ENCODE peak calls at places on chromosome 18, in four cellular contexts. L is neural progenitor cell, U is AG09309, O is cardiac fibroblast. M is an unnamed sample.

GRCh38 chr18:79928563-79928960 is 22.9 kb downstream of the SLC66A2 start:
- DNase-seq in L (no peak), U (no peak), O (no peak), M (no peak)

GRCh38 chr18:51051105-51051712 is 21.2 kb downstream of the SMAD4 start:
- DNase-seq in L (peak), U (no peak), O (peak), M (no peak)

GRCh38 chr18:1104265-1104792 is 199.7 kb downstream of the ADCYAP1 start:
- DNase-seq in L (no peak), U (no peak), O (peak), M (no peak)

GRCh38 chr18:68148862-68149261 is 566.0 kb downstream of the TMX3 start:
- DNase-seq in L (peak), U (no peak), O (no peak), M (no peak)

GRCh38 chr18:40124107-40124506 is 1830.9 kb upstream of the PIK3C3 start:
- DNase-seq in L (no peak), U (no peak), O (peak), M (no peak)

GRCh38 chr18:78773303-78773755 is 206.3 kb upstream of the SALL3 start:
- DNase-seq in L (no peak), U (no peak), O (no peak), M (no peak)

GRCh38 chr18:23706971-23707640 is 17.9 kb downstream of the LAMA3 start:
- DNase-seq in L (no peak), U (no peak), O (no peak), M (no peak)

GRCh38 chr18:42229211-42230210 is 274.5 kb downstream of the PIK3C3 start:
- DNase-seq in L (no peak), U (no peak), O (no peak), M (no peak)

GRCh38 chr18:48032876-48033769 is 102.7 kb upstream of the SMAD2 start:
- DNase-seq in L (no peak), U (peak), O (peak), M (no peak)

GRCh38 chr18:76565238-76566173 is 70.5 kb upstream of the ZNF516 start:
- DNase-seq in L (peak), U (peak), O (peak), M (no peak)

GRCh38 chr18:623760-624620 is 27.2 kb downstream of the CLUL1 start:
- DNase-seq in L (peak), U (peak), O (peak), M (peak)

GRCh38 chr18:61742555-61743429 is 150.0 kb downstream of the RNF152 start:
- DNase-seq in L (no peak), U (no peak), O (no peak), M (no peak)

GRCh38 chr18:35005963-35006577 is 35.1 kb upstream of the MAPRE2 start:
- DNase-seq in L (peak), U (no peak), O (peak), M (no peak)

GRCh38 chr18:65415167-65415566 is 335.6 kb upstream of the CDH7 start:
- DNase-seq in L (peak), U (no peak), O (no peak), M (no peak)

GRCh38 chr18:79798999-79799370 is 1.2 kb downstream of the KCNG2 start:
- DNase-seq in L (peak), U (no peak), O (peak), M (no peak)

GRCh38 chr18:3117493-3118192 is 102.1 kb downstream of the MYOM1 start:
- DNase-seq in L (no peak), U (no peak), O (no peak), M (no peak)

GRCh38 chr18:36127866-36128845 is 984 bp downstream of the SLC39A6 start:
- DNase-seq in L (peak), U (no peak), O (peak), M (no peak)

GRCh38 chr18:55763298-55763697 is 175.3 kb upstream of the TCF4 start:
- DNase-seq in L (no peak), U (no peak), O (no peak), M (no peak)

GRCh38 chr18:42773870-42774269 is 341.6 kb downstream of the RIT2 start:
- DNase-seq in L (no peak), U (no peak), O (no peak), M (no peak)

GRCh38 chr18:46211816-46212215 is 107.6 kb downstream of the HAUS1 start:
- DNase-seq in L (no peak), U (no peak), O (peak), M (no peak)

GRCh38 chr18:22510697-22511096 is 93.0 kb upstream of the CTAGE1 start:
- DNase-seq in L (no peak), U (no peak), O (no peak), M (no peak)
- TF ChIP-seq CTCF in L (no peak), U (no peak), O (no peak), M (no peak)

DNA sequence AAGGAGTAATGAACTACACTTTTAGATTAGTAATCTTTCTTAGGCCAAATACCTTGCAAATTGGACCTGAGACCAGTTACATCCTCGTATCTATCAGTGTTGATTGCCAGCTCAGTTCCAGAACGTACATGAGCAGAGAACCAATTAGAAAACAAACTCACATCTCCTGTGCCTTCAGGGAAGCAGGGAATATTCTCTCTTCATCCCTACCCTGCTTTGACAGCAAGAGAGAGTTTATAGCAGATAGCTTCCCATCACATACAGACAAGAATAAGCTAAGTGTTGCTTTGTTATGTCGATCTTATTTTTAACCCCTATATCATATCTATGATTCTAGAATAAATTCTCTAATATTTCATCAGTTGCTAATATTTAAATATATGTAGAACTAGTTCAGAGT is 181.8 kb downstream of the DSC3 start:
- DNase-seq in L (no peak), U (no peak), O (no peak), M (no peak)
- TF ChIP-seq CTCF in L (no peak), U (no peak), O (no peak), M (no peak)

DNA sequence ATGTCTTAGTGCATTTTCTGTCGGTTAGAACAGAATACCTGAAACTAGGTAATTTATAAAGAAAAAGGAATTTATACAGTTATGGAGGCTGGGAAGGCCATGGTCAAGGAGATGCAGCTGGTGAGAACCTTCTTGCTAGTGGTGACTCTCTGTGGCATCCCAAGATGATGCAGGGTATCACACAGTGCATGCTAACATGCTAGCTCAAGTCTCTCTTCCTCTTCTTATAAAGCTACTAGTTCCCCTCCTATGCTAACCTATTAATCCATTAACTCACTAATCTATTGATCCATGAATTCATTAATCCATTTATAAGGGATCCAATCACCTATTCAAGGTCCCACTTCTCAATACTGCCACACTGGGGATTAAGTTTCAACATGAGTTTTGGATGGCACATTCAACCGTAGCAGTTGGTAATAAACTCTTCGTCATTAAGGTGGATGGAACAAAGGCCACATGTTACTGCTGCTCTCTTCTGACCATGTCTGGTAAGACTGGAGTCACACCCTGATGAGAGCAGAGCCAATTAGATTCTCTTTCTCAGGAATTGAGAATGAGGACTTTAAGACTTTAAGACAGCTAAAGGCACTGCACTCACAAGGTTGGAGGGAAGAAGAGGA is 211.6 kb upstream of the SMAD7 start:
- DNase-seq in L (no peak), U (no peak), O (no peak), M (no peak)
- TF ChIP-seq CTCF in L (no peak), U (no peak), O (no peak), M (no peak)

GRCh38 chr18:75170022-75170789 is 38.7 kb downstream of the PTGR3 start:
- DNase-seq in L (no peak), U (no peak), O (no peak), M (no peak)
- TF ChIP-seq CTCF in L (peak), U (no peak), O (no peak), M (no peak)

GRCh38 chr18:58370096-58370495 is 258.8 kb downstream of the ALPK2 start:
- DNase-seq in L (no peak), U (no peak), O (no peak), M (no peak)

GRCh38 chr18:58373486-58373885 is 255.4 kb downstream of the ALPK2 start:
- DNase-seq in L (peak), U (no peak), O (no peak), M (no peak)

GRCh38 chr18:58370662-58371061 is 258.2 kb downstream of the ALPK2 start:
- DNase-seq in L (no peak), U (no peak), O (no peak), M (no peak)

GRCh38 chr18:58367425-58368140 is 261.3 kb downstream of the ALPK2 start:
- DNase-seq in L (no peak), U (no peak), O (no peak), M (no peak)

GRCh38 chr18:58369616-58370015 is 259.3 kb downstream of the ALPK2 start:
- DNase-seq in L (no peak), U (no peak), O (no peak), M (no peak)
- TF ChIP-seq CTCF in L (no peak), U (no peak), O (no peak), M (no peak)

GRCh38 chr18:58109251-58109650 is 65.2 kb downstream of the NEDD4L start:
- DNase-seq in L (no peak), U (no peak), O (no peak), M (no peak)

GRCh38 chr18:58104071-58104470 is 60.0 kb downstream of the NEDD4L start:
- DNase-seq in L (no peak), U (no peak), O (no peak), M (no peak)

GRCh38 chr18:58105908-58106673 is 62.1 kb downstream of the NEDD4L start:
- DNase-seq in L (no peak), U (no peak), O (no peak), M (no peak)

GRCh38 chr18:58105206-58105907 is 61.3 kb downstream of the NEDD4L start:
- DNase-seq in L (no peak), U (no peak), O (no peak), M (no peak)

GRCh38 chr18:58106674-58107058 is 62.6 kb downstream of the NEDD4L start:
- DNase-seq in L (no peak), U (no peak), O (no peak), M (no peak)
- TF ChIP-seq CTCF in L (no peak), U (no peak), O (no peak), M (no peak)

DNA sequence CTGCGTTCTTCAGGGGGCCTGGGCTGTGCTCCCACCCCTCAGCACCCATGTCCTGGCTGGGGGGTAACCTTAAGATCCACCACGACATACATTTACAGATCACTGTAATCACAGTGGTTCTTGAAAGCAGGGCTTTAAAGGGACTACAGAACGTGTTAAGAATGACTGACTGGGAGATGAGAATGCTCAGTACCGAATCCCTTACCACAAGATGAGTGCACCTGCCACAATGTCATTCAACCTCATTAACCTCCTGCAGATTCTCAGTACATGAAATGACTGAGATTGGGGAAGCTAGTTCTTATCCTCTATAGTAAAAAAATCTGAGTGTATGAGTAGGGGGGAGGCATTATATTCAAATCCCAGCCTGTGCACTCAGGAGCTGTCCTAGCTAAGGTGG is 10.5 kb upstream of the PIEZO2 start:
- DNase-seq in L (no peak), U (no peak), O (no peak), M (no peak)
- TF ChIP-seq CTCF in L (no peak), U (no peak), O (no peak), M (no peak)

M was measured in natural killer cell.